ENCODE peak calls at places on chromosomes 12 and 14, in four cellular contexts. Q, U, V and T are unnamed samples.

GRCh38 chr14:55388160-55388559 is 23.5 kb downstream of the ATG14 start:
- DNase-seq in Q (no peak), U (no peak), V (no peak), T (no peak)

GRCh38 chr14:103581954-103582703 is 19.4 kb downstream of the COA8 start:
- DNase-seq in Q (no peak), U (peak), V (no peak), T (no peak)

GRCh38 chr14:103532216-103533136 is 3.5 kb downstream of the TRMT61A start:
- DNase-seq in Q (no peak), U (no peak), V (no peak), T (no peak)

GRCh38 chr12:89245090-89245489 is 107.2 kb downstream of the DUSP6 start:
- DNase-seq in Q (no peak), U (no peak), V (peak), T (peak)

GRCh38 chr12:113875681-113876080 is 90.4 kb downstream of the RBM19 start:
- DNase-seq in Q (no peak), U (no peak), V (no peak), T (no peak)

GRCh38 chr12:11727133-11727664 is 77.7 kb downstream of the ETV6 start:
- DNase-seq in Q (peak), U (no peak), V (no peak), T (no peak)

GRCh38 chr12:113365639-113366395 is 7.4 kb downstream of the PLBD2 start:
- DNase-seq in Q (no peak), U (no peak), V (no peak), T (no peak)

GRCh38 chr12:77686760-77687159 is 143.9 kb upstream of the NAV3 start:
- DNase-seq in Q (no peak), U (no peak), V (no peak), T (no peak)

GRCh38 chr12:7493006-7493405 is 10.6 kb downstream of the CD163 start:
- DNase-seq in Q (no peak), U (no peak), V (no peak), T (no peak)

GRCh38 chr12:3718100-3718499 is 34.8 kb downstream of the CRACR2A start:
- DNase-seq in Q (no peak), U (no peak), V (no peak), T (no peak)

GRCh38 chr14:27506272-27506671 is 908.4 kb upstream of the NOVA1 start:
- DNase-seq in Q (no peak), U (no peak), V (no peak), T (no peak)

GRCh38 chr12:45839917-45840316 is 110.4 kb downstream of the ARID2 start:
- DNase-seq in Q (no peak), U (no peak), V (no peak), T (no peak)

GRCh38 chr14:67240168-67240932 is 885 bp upstream of the PALS1 start:
- DNase-seq in Q (peak), U (peak), V (no peak), T (peak)

GRCh38 chr14:25394356-25394755 is 344.4 kb upstream of the STXBP6 start:
- DNase-seq in Q (no peak), U (no peak), V (no peak), T (no peak)

GRCh38 chr12:20865873-20866272 is 55.4 kb downstream of the SLCO1B3 start:
- DNase-seq in Q (no peak), U (no peak), V (no peak), T (no peak)

GRCh38 chr14:96104469-96105057 is 65.4 kb downstream of the C14orf132 start:
- DNase-seq in Q (no peak), U (no peak), V (no peak), T (no peak)

GRCh38 chr12:131415781-131416180 is 295.1 kb upstream of the SFSWAP start:
- DNase-seq in Q (no peak), U (peak), V (no peak), T (peak)

GRCh38 chr12:106296179-106296877 is 6.2 kb upstream of the TCP11L2 start:
- DNase-seq in Q (no peak), U (no peak), V (no peak), T (no peak)

GRCh38 chr12:53047221-53048032 is 2.4 kb upstream of the TNS2 start:
- DNase-seq in Q (peak), U (peak), V (no peak), T (peak)

GRCh38 chr12:18899678-18900317 is 161.9 kb downstream of the CAPZA3 start:
- DNase-seq in Q (no peak), U (no peak), V (no peak), T (no peak)

GRCh38 chr12:3551386-3551785 is 60.4 kb downstream of the PRMT8 start:
- DNase-seq in Q (no peak), U (peak), V (no peak), T (no peak)

GRCh38 chr14:65173973-65174693 is 71.8 kb upstream of the MAX start:
- DNase-seq in Q (no peak), U (peak), V (no peak), T (peak)

GRCh38 chr12:69987453-69988102 is 162.6 kb downstream of the MYRFL start:
- DNase-seq in Q (no peak), U (no peak), V (no peak), T (no peak)

GRCh38 chr14:68124050-68124449 is 304.5 kb downstream of the RAD51B start:
- DNase-seq in Q (no peak), U (no peak), V (no peak), T (no peak)

GRCh38 chr12:2893007-2893406 is 2.3 kb downstream of the TULP3 start:
- DNase-seq in Q (no peak), U (no peak), V (no peak), T (no peak)

GRCh38 chr14:105272623-105273022 is 24.3 kb downstream of the BTBD6 start:
- DNase-seq in Q (no peak), U (peak), V (no peak), T (no peak)

GRCh38 chr14:83058068-83058467 is 1524.4 kb upstream of the SEL1L start:
- DNase-seq in Q (no peak), U (no peak), V (no peak), T (no peak)

GRCh38 chr12:104682790-104683279 is 226.1 kb downstream of the CHST11 start:
- DNase-seq in Q (peak), U (no peak), V (peak), T (no peak)

GRCh38 chr12:81530352-81530751 is 228.8 kb downstream of the PPFIA2 start:
- DNase-seq in Q (no peak), U (no peak), V (no peak), T (no peak)

GRCh38 chr14:38336298-38336697 is 80.4 kb upstream of the CLEC14A start:
- DNase-seq in Q (no peak), U (no peak), V (no peak), T (no peak)

GRCh38 chr14:33430414-33430813 is 491.7 kb downstream of the NPAS3 start:
- DNase-seq in Q (no peak), U (no peak), V (no peak), T (no peak)

GRCh38 chr12:19431407-19432308 is 7.6 kb upstream of the AEBP2 start:
- DNase-seq in Q (peak), U (peak), V (no peak), T (no peak)